ENCODE peak calls at places on chromosomes 13 and 19, in seven cellular contexts. S is IMR-90, W is mesendoderm, X is H9, P is H1, J is mesenchymal stem cell, N is trophoblast cell. I is an unnamed sample.

GRCh38 chr13:90868321-90868920 is 479.1 kb upstream of the MIR17HG start:
- DNase-seq in X (no peak), J (peak), W (peak), N (peak), S (peak), P (no peak), I (peak)

GRCh38 chr19:53015159-53015558 is 1.4 kb downstream of the ERVV-1 start:
- DNase-seq in P (no peak), X (no peak), W (no peak), J (no peak), S (no peak), N (no peak), I (no peak)

GRCh38 chr13:25876256-25876655 is 175.6 kb downstream of the SHISA2 start:
- DNase-seq in P (no peak), S (no peak), J (no peak), W (no peak), N (no peak), X (no peak), I (no peak)

GRCh38 chr19:3369337-3370213 is 3.2 kb downstream of the NFIC start:
- DNase-seq in J (peak), W (peak), S (peak), X (peak), N (no peak), P (no peak), I (no peak)

GRCh38 chr13:94061316-94061715 is 418.2 kb downstream of the DCT start:
- DNase-seq in J (peak), X (no peak), N (no peak), W (no peak), S (peak), P (no peak), I (no peak)

GRCh38 chr19:10007811-10008211 is 2.5 kb downstream of the COL5A3 start:
- DNase-seq in W (no peak), S (peak), N (no peak), X (no peak), P (no peak), J (peak), I (no peak)

GRCh38 chr13:113552079-113552478 is 32.5 kb upstream of the TFDP1 start:
- DNase-seq in S (no peak), N (no peak), P (peak), J (no peak), W (no peak), X (peak), I (no peak)

GRCh38 chr13:98977568-98978270 is at the start of gene DOCK9:
- DNase-seq in S (peak), N (peak), J (peak), W (peak), P (peak), X (peak), I (peak)

GRCh38 chr13:28528388-28528787 is 33.5 kb upstream of the FLT1 start:
- DNase-seq in N (no peak), X (no peak), W (no peak), P (no peak), S (no peak), J (no peak), I (no peak)
- H2BK5ac ChIP-seq in N (no peak), X (no peak), W (no peak), P (no peak), S (no peak), J (no peak), I (no peak)

DNA sequence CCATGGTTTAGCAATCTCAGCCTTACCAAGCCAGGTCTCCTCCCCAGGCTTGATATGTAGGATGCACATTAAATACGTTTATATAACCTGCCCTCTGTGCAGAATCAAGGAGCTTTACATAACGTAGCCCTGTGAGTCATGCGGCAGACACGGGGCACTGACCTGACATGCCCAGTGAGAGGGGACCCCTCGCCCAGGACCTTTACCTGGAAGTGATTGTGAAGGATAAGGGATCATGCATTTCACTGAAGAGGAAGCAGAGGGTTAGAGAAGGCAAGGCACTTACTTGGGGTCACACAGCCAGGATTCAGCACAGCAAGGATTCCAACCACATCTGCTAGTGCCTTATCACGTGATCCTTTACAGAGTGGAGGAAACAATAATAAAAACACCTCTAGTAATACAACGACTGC is 18.9 kb upstream of the FOSB start:
- DNase-seq in P (no peak), W (no peak), J (peak), X (no peak), N (peak), S (peak), I (no peak)
- H2BK5ac ChIP-seq in P (no peak), W (no peak), J (no peak), X (no peak), N (peak), S (no peak), I (no peak)

GRCh38 chr13:110640591-110641029 is 25.3 kb downstream of the NAXD start:
- DNase-seq in S (peak), W (no peak), P (no peak), X (peak), N (no peak), J (peak), I (no peak)

GRCh38 chr13:110642291-110642981 is 27.1 kb downstream of the NAXD start:
- DNase-seq in J (no peak), P (peak), W (no peak), N (no peak), X (no peak), S (no peak), I (no peak)

GRCh38 chr13:110643324-110643723 is 28.0 kb downstream of the NAXD start:
- DNase-seq in J (no peak), S (no peak), X (peak), W (no peak), P (peak), N (no peak), I (no peak)

GRCh38 chr13:110639935-110640334 is 24.6 kb downstream of the NAXD start:
- DNase-seq in W (peak), J (no peak), X (no peak), S (no peak), P (no peak), N (no peak), I (no peak)

DNA sequence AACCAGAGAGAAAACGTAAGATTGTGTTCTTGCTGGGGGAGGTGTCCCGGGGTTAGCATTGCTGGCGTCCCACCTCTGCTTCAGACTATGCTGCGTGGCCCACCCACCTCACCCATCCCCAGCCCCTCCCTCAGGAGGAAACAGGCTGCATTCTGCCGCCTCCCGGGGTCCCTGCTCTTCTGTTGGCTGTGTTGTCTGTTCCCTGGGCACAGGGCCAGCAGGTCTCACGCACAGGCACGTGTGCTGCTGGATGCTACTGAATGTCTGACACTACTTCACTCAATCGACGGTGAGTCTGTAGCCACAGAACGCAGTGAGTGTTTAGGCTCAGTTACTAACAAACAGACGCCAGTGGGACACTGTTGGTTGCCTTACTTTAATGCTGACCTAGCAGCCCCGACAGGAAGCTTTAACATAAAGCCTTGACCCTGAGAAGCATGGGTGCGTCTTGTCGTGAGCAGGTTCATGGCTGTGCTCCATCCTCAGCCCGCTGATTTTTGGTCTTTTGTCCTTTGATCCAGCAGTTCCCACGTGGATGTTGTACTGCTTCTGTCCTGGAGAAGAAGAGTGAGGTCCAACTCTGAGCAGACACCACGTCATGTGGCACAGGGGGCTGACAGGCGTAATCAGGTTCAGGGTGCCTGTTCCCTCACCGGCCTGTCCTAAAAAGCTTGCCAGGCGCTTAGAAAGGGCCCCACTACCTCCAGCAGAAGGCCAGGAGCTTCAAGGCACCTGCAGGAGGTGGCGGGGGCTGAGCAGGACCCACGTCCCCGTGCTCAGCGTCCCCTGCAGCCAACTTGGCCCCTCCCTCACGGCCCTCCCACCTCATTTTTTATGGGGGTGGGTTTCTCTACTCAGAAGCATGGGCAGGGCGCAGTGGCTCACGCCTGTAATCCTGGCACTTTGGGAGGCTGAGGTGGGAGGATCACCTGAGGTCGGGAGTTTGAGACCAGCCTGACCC is 26.0 kb downstream of the NAXD start:
- DNase-seq in W (no peak), X (no peak), S (peak), J (peak), P (no peak), N (no peak), I (no peak)
- H2BK5ac ChIP-seq in W (no peak), X (no peak), S (no peak), J (no peak), P (no peak), N (no peak), I (no peak)

DNA sequence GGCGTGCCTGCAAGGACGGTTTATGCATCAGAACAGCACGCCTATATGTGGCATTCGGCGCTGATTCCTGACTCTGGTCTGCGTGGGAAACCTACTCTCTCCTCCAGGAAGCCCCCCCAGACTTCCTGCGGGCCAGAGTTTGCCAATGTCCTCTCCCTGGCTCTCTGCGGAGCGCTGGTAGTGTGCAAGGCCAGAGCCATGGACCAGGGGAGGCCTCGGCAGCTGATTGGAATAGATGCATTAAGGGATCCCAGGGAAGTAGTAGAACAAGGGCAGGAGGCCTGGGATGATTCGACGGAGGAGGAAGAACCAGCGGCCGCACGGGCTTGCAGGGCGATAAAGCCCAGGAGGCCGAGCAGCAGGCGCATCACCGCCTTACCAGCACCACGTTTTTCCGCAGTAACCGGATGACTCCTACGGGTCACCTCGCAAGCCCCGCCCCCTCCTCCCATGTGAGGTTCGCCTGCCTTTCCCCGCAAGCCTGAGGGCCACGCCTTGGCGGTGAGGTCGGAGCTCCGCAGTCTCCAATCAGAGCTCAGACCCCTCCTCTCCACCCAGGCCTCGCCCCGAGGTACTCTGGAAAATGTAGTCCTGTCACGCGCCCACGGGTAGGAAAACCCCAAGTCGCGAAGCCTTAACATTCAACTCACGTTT is 5.0 kb downstream of the CLEC11A start:
- DNase-seq in P (peak), S (peak), W (peak), J (no peak), X (peak), N (peak), I (peak)
- H2BK5ac ChIP-seq in P (peak), S (no peak), W (no peak), J (no peak), X (no peak), N (no peak), I (no peak)